ENCODE peak calls at places on chromosome 7, in four cellular contexts. R is A549, B is lung, N is right lobe of liver. I is an unnamed sample. For H3K4me1, the result is how much of the 10 kb centered on the place peaks cover.

GRCh38 chr7:151174246-151175046 is 7.0 kb upstream of the GBX1 start:
- DNase-seq in R (no peak), B (no peak), N (peak), I (no peak)

GRCh38 chr7:26684447-26684846 is 179.9 kb downstream of the SKAP2 start:
- DNase-seq in R (no peak), B (no peak), N (no peak), I (no peak)

GRCh38 chr7:34019431-34019830 is 114.1 kb downstream of the BMPER start:
- DNase-seq in R (no peak), B (peak), N (no peak), I (no peak)

GRCh38 chr7:106281919-106282318 is 2.9 kb downstream of the NAMPT start:
- DNase-seq in R (no peak), B (no peak), N (no peak), I (no peak)

GRCh38 chr7:69811682-69812344 is 213.5 kb downstream of the AUTS2 start:
- DNase-seq in R (no peak), B (no peak), N (no peak), I (no peak)

GRCh38 chr7:137020351-137020750 is 151.9 kb downstream of the CHRM2 start:
- DNase-seq in R (no peak), B (no peak), N (no peak), I (no peak)

GRCh38 chr7:33087356-33087755 is 21.8 kb downstream of the RP9 start:
- DNase-seq in R (no peak), B (no peak), N (no peak), I (no peak)

GRCh38 chr7:57404343-57404966 is 45.5 kb upstream of the ZNF716 start:
- DNase-seq in R (no peak), B (no peak), N (peak), I (no peak)

GRCh38 chr7:90613088-90613498 is 17.0 kb downstream of the CDK14 start:
- DNase-seq in R (no peak), B (no peak), N (no peak), I (no peak)

GRCh38 chr7:11231190-11231589 is 257.5 kb downstream of the PHF14 start:
- DNase-seq in R (no peak), B (no peak), N (no peak), I (no peak)

GRCh38 chr7:111887734-111888133 is 318.5 kb downstream of the DOCK4 start:
- DNase-seq in R (no peak), B (no peak), N (no peak), I (no peak)

GRCh38 chr7:95472521-95473160 is 13.1 kb upstream of the ASB4 start:
- DNase-seq in R (no peak), B (no peak), N (no peak), I (no peak)

GRCh38 chr7:20211376-20211775 is 5.8 kb downstream of the MACC1 start:
- DNase-seq in R (no peak), B (no peak), N (no peak), I (no peak)

GRCh38 chr7:70795948-70796347 is 336.0 kb upstream of the GALNT17 start:
- DNase-seq in R (no peak), B (no peak), N (no peak), I (no peak)

GRCh38 chr7:17144313-17144712 is 154.1 kb upstream of the AHR start:
- DNase-seq in R (peak), B (no peak), N (no peak), I (no peak)

GRCh38 chr7:155951554-155952158 is 139.4 kb upstream of the SHH start:
- DNase-seq in R (peak), B (peak), N (peak), I (no peak)

GRCh38 chr7:1650363-1651030 is 19.6 kb upstream of the ELFN1 start:
- DNase-seq in R (no peak), B (no peak), N (peak), I (no peak)

GRCh38 chr7:44935583-44935982 is 43.2 kb downstream of the MYO1G start:
- DNase-seq in R (no peak), B (no peak), N (no peak), I (no peak)

GRCh38 chr7:37421820-37422219 is 26.8 kb downstream of the ELMO1 start:
- DNase-seq in R (no peak), B (no peak), N (no peak), I (no peak)

GRCh38 chr7:68321776-68322496 is 1276.3 kb upstream of the AUTS2 start:
- DNase-seq in R (no peak), B (no peak), N (no peak), I (no peak)

GRCh38 chr7:1466524-1467271 is 7.4 kb upstream of the MICALL2 start:
- DNase-seq in R (peak), B (peak), N (peak), I (peak)

GRCh38 chr7:38123494-38123893 is 54.6 kb upstream of the STARD3NL start:
- DNase-seq in R (no peak), B (no peak), N (no peak), I (no peak)

GRCh38 chr7:98678215-98678614 is 61.1 kb downstream of the NPTX2 start:
- DNase-seq in R (no peak), B (no peak), N (no peak), I (no peak)

GRCh38 chr7:7175075-7175695 is 7.2 kb upstream of the C1GALT1 start:
- DNase-seq in R (no peak), B (no peak), N (no peak), I (no peak)

DNA sequence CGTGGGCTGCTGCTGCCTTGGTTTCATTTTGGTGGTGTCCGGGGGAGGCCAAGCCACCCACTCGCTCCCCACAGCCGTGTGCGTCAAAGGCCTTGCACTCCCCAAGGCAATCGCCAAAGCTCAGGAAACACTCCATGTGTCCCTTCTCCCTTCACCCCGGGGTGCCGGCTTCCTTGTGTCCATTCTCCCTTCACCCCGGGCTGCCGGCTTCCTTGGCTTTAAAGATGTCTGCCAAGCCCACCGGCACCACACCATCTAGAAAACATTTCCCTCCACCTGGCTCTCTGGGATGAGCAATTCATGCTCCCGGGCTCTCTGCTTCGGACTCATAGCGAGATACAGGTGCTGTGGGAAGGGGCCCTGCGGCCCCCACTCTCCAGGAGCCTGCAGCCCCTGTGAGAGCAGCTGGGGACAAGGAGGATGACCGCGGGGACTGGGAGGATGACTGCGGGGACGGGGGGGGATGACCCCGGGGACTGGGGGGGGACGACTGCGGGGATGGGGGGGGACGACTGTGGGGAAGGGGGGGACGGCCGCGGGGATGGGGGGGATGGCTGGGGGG is 322.1 kb downstream of the DNAJB6 start:
- DNase-seq in R (no peak), B (no peak), N (no peak), I (no peak)
- TF ChIP-seq CTCF in R (no peak), B (no peak), N (no peak), I (no peak)

DNA sequence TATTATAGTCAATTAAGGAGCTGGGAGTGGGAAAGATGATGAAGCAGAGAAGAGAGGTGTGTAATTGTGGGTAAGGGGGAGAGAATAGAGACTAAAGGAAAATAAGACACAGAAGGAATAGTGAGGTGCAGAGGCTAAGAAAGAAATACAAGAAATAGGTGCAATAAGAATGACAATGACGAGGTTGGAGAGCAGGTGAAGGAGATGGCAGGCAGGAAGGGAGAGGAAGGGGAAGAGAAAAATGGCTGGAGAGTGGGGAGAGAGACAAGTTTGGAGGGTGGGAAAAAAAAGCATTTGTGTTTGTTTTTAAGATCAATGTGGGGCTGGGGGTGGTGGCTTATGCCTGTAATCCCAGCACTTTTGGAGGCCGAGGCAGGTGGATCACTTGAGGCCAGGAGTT is 27.6 kb upstream of the MKLN1 start:
- DNase-seq in R (no peak), B (no peak), N (no peak), I (no peak)
- H3K4me1 ChIP-seq in R (under half), B (under half), N (under half), I (under half)

DNA sequence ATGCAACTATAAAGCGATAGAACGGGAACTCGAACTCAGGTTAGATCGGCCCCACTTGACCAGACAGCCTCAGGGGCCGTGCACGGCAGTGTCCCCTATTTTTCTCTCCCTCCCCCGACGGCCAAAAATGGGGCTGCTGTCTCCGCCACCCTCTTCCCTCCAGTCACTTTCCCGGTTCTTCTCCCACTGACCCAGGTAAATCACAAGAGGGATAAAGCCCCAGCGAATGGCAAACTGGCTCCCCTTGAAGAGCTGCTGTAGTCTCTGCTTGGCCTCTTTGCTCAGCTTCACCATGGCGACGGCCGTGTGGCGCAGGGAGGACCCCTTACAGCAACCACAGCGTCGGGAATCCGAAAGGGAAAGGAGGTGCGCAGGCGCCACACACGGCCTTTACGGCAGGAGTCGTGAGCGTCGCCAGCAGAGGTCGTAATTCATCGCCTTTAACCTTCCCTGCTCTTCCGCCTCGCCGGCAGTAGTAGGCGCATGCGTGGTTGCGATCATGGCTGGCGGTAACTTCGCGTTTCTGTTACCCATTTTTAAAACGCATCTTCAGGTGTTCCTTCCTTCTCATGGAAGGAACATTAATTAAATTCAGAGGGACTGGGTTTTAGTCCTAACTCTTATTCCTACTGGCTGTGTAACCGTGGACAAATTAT is at the start of gene TOMM7:
- DNase-seq in R (peak), B (peak), N (peak), I (peak)
- TF ChIP-seq CTCF in R (no peak), B (peak), N (peak), I (peak)

GRCh38 chr7:142799483-142799882 is 28.7 kb downstream of the PRSS2 start:
- DNase-seq in R (no peak), B (no peak), N (no peak), I (no peak)
- H3K4me1 ChIP-seq in R (under half), B (under half), N (under half), I (under half)

DNA sequence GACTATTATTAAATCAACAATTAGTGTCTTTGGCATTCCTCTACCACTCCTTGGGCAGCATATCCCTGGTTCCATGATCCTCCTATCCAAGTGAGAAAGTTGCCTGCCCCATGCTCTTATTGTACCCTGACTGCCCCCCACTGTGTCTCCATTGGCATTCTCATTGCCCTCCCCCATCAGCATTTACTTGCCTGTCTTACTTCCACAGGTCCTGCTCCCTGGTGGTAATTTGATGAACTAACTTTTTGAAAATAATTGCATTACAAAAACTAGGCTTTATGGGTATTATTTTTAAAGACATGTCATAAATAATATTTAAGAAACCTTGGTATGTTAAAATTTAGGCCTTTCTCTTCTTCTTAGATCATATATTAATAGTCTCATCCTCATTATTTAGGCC is 346.4 kb downstream of the PCLO start:
- DNase-seq in R (no peak), B (no peak), N (no peak), I (no peak)
- TF ChIP-seq CTCF in R (no peak), B (no peak), N (no peak), I (no peak)

DNA sequence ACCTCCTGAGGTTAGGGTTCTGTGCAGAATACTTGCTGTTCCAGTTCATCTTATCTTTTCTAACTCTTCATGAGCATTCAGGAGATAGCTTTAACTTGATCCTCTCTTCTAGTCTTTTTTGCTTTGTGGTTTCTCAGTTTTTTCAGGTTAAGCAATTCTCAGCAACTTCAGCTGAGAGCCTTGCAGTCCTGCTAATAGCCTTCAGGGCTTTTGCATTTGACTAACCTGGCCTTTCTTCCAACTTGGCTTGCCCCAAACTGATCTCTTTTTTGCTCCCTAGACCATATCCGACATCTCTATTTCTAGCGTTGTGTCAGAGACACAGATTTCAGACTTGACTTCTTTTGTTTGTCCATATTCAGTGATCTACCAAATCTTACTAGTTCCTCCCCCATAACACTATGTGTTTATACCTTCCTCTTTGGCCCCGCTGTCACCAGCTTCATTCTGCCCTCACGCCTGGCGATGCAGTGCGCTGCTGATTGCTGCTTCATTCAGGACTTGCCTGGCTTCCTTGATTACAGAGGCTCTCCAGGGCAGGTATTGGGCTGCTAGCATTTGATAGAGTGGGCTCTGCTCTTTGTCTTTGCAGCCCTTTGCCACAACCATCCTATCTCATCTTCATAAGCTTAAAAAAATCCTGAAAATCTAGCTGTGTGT is 9.5 kb downstream of the CUL1 start:
- DNase-seq in R (no peak), B (no peak), N (no peak), I (no peak)
- H3K4me1 ChIP-seq in R (under half), B (under half), N (under half), I (under half)

DNA sequence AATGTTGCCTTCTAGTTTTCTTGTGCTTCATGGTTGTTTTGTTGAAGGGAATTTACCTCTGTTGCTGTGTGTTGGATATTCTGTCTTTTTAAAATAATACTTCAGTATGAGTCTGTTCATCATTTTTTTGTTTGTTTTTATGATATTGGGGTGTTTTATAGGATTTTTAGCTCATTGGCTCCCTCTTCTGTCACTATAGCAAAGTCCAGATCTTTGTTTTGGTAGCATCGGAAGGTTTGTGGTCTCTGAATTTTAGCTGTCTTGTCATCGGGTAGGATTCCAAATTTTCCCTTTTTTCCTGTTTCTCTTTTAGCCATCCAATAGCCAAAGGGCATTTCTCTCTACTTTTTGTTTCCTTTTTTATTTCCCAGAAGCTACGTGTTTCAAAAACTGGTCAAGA is 91.4 kb downstream of the EXOC4 start:
- DNase-seq in R (no peak), B (no peak), N (no peak), I (no peak)
- TF ChIP-seq CTCF in R (peak), B (no peak), N (peak), I (no peak)

DNA sequence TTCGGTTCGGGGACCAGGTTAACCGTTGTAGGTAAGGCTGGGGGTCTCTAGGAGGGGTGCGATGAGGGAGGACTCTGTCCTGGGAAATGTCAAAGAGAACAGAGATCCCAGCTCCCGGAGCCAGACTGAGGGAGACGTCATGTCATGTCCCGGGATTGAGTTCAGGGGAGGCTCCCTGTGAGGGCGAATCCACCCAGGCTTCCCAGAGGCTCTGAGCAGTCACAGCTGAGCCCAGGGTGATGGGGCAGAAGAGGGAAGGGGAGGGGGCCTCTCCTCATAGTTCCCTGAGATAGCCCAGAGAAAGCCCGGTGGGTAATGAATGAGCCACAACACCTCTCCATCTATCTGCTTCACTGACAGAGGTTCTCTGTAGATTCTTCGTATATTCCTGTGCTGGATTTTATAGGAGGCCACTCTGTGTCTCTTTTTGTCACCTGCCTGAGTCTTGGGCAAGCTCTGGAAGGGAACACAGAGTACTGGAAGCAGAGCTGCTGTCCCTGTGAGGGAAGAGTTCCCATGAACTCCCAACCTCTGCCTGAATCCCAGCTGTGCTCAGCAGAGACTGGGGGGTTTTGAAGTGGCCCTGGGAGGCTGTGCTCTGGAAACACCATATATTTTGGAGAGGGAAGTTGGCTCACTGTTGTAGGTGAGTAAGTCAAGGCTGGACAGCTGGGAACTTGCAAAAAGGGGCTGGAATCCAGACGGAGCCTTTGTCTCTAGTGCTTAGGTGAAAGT is 16.4 kb downstream of the PRSS2 start:
- DNase-seq in R (no peak), B (no peak), N (no peak), I (no peak)
- H3K4me1 ChIP-seq in R (under half), B (under half), N (under half), I (under half)

GRCh38 chr7:128890306-128891109 is 20.0 kb downstream of the KCP start:
- DNase-seq in R (peak), B (no peak), N (no peak), I (peak)
- TF ChIP-seq CTCF in R (no peak), B (no peak), N (no peak), I (no peak)

GRCh38 chr7:122694697-122695096 is 4.2 kb downstream of the RNF133 start:
- DNase-seq in R (no peak), B (no peak), N (no peak), I (no peak)
- H3K4me1 ChIP-seq in R (under half), B (under half), N (under half), I (under half)

I was measured in colonic mucosa.